ENCODE peak calls at places on chromosomes 3 and 15, in five cellular contexts. C, P, D, V and L are unnamed samples.

GRCh38 chr3:62226601-62227339 is 146.6 kb downstream of the FEZF2 start:
- DNase-seq in C (no peak), P (no peak), D (no peak), V (no peak), L (no peak)

GRCh38 chr3:55804170-55805095 is 317.3 kb upstream of the WNT5A start:
- DNase-seq in C (no peak), P (no peak), D (peak; percentile 10), V (no peak), L (no peak)

GRCh38 chr3:172285844-172286243 is 162.4 kb downstream of the GHSR start:
- DNase-seq in C (no peak), P (peak; percentile 49), D (no peak), V (no peak), L (no peak)

GRCh38 chr3:39267631-39268553 is 11.9 kb downstream of the CX3CR1 start:
- DNase-seq in C (peak; percentile 33), P (no peak), D (no peak), V (peak; percentile 23), L (peak; percentile 94)

GRCh38 chr15:60830479-60830878 is 351.5 kb upstream of the ICE2 start:
- DNase-seq in C (no peak), P (peak; percentile 64), D (no peak), V (no peak), L (no peak)

GRCh38 chr3:107753988-107754387 is 231.2 kb downstream of the BBX start:
- DNase-seq in C (no peak), P (no peak), D (no peak), V (no peak), L (no peak)

GRCh38 chr15:91552555-91552954 is 301.0 kb upstream of the SLCO3A1 start:
- DNase-seq in C (no peak), P (no peak), D (no peak), V (no peak), L (no peak)

GRCh38 chr3:125431912-125432587 is 56.9 kb upstream of the ZNF148 start:
- DNase-seq in C (no peak), P (peak; percentile 29), D (no peak), V (no peak), L (no peak)

GRCh38 chr15:68986292-68986691 is 28.2 kb upstream of the NOX5 start:
- DNase-seq in C (no peak), P (no peak), D (no peak), V (no peak), L (no peak)

GRCh38 chr3:71062037-71062919 is 521.2 kb downstream of the FOXP1 start:
- DNase-seq in C (no peak), P (no peak), D (no peak), V (no peak), L (no peak)

GRCh38 chr15:72491768-72492167 is 17.6 kb downstream of the ARIH1 start:
- DNase-seq in C (no peak), P (no peak), D (no peak), V (no peak), L (no peak)

GRCh38 chr3:15229262-15229661 is 23.2 kb downstream of the CAPN7 start:
- DNase-seq in C (no peak), P (no peak), D (no peak), V (no peak), L (no peak)

GRCh38 chr3:145182196-145182911 is 978.6 kb downstream of the PLOD2 start:
- DNase-seq in C (no peak), P (no peak), D (no peak), V (no peak), L (no peak)

GRCh38 chr15:70356919-70357318 is 259.2 kb upstream of the TLE3 start:
- DNase-seq in C (no peak), P (no peak), D (no peak), V (no peak), L (no peak)

GRCh38 chr3:152650177-152650576 is 184.8 kb upstream of the P2RY1 start:
- DNase-seq in C (no peak), P (no peak), D (no peak), V (no peak), L (no peak)

GRCh38 chr3:44529927-44530326 is 25.1 kb upstream of the ZKSCAN7 start:
- DNase-seq in C (no peak), P (no peak), D (peak; percentile 20), V (no peak), L (peak; percentile 37)